ENCODE peak calls at places on chromosomes 7 and 10, in eight cellular contexts. One of them, this sample, is unnamed.

GRCh38 chr10:4803822-4804221 is 22.2 kb upstream of the AKR1E2 start:
- DNase-seq in NB4: no peak
- DNase-seq in activated CD8-positive, alpha-beta memory T cell treated with anti-CD3 and anti-CD28 coated beads for 4 hours: no peak
- DNase-seq in effector CD8-positive, alpha-beta T cell: no peak
- DNase-seq in CD14-positive monocyte: no peak
- DNase-seq in RWPE2: no peak
- DNase-seq in A549: no peak
- DNase-seq in stimulated activated naive CD4-positive, alpha-beta T cell: no peak
- DNase-seq in this sample: no peak

GRCh38 chr7:91759205-91759863 is 121.2 kb downstream of the MTERF1 start:
- DNase-seq in NB4: peak
- DNase-seq in activated CD8-positive, alpha-beta memory T cell treated with anti-CD3 and anti-CD28 coated beads for 4 hours: no peak
- DNase-seq in effector CD8-positive, alpha-beta T cell: no peak
- DNase-seq in CD14-positive monocyte: no peak
- DNase-seq in RWPE2: peak
- DNase-seq in A549: peak
- DNase-seq in stimulated activated naive CD4-positive, alpha-beta T cell: no peak
- DNase-seq in this sample: peak

GRCh38 chr7:19181634-19182033 is 36.4 kb upstream of the FERD3L start:
- DNase-seq in NB4: no peak
- DNase-seq in activated CD8-positive, alpha-beta memory T cell treated with anti-CD3 and anti-CD28 coated beads for 4 hours: no peak
- DNase-seq in effector CD8-positive, alpha-beta T cell: no peak
- DNase-seq in CD14-positive monocyte: no peak
- DNase-seq in RWPE2: no peak
- DNase-seq in A549: no peak
- DNase-seq in stimulated activated naive CD4-positive, alpha-beta T cell: no peak
- DNase-seq in this sample: no peak

GRCh38 chr10:98246911-98247820 is 20.8 kb downstream of the LOXL4 start:
- DNase-seq in NB4: no peak
- DNase-seq in activated CD8-positive, alpha-beta memory T cell treated with anti-CD3 and anti-CD28 coated beads for 4 hours: no peak
- DNase-seq in effector CD8-positive, alpha-beta T cell: no peak
- DNase-seq in CD14-positive monocyte: no peak
- DNase-seq in RWPE2: no peak
- DNase-seq in A549: no peak
- DNase-seq in stimulated activated naive CD4-positive, alpha-beta T cell: no peak
- DNase-seq in this sample: no peak

GRCh38 chr10:96919785-96920425 is 87.8 kb downstream of the LCOR start:
- DNase-seq in NB4: no peak
- DNase-seq in activated CD8-positive, alpha-beta memory T cell treated with anti-CD3 and anti-CD28 coated beads for 4 hours: no peak
- DNase-seq in effector CD8-positive, alpha-beta T cell: no peak
- DNase-seq in CD14-positive monocyte: no peak
- DNase-seq in RWPE2: no peak
- DNase-seq in A549: no peak
- DNase-seq in stimulated activated naive CD4-positive, alpha-beta T cell: no peak
- DNase-seq in this sample: no peak

GRCh38 chr10:100655760-100656421 is 89.5 kb upstream of the PAX2 start:
- DNase-seq in NB4: no peak
- DNase-seq in activated CD8-positive, alpha-beta memory T cell treated with anti-CD3 and anti-CD28 coated beads for 4 hours: no peak
- DNase-seq in effector CD8-positive, alpha-beta T cell: no peak
- DNase-seq in CD14-positive monocyte: no peak
- DNase-seq in RWPE2: no peak
- DNase-seq in A549: no peak
- DNase-seq in stimulated activated naive CD4-positive, alpha-beta T cell: no peak
- DNase-seq in this sample: no peak

GRCh38 chr7:98085674-98086073 is 21.0 kb upstream of the LMTK2 start:
- DNase-seq in NB4: no peak
- DNase-seq in activated CD8-positive, alpha-beta memory T cell treated with anti-CD3 and anti-CD28 coated beads for 4 hours: no peak
- DNase-seq in effector CD8-positive, alpha-beta T cell: no peak
- DNase-seq in CD14-positive monocyte: no peak
- DNase-seq in RWPE2: no peak
- DNase-seq in A549: no peak
- DNase-seq in stimulated activated naive CD4-positive, alpha-beta T cell: no peak
- DNase-seq in this sample: peak

GRCh38 chr10:55410415-55410885 is 609.4 kb upstream of the PCDH15 start:
- DNase-seq in NB4: peak
- DNase-seq in activated CD8-positive, alpha-beta memory T cell treated with anti-CD3 and anti-CD28 coated beads for 4 hours: no peak
- DNase-seq in effector CD8-positive, alpha-beta T cell: no peak
- DNase-seq in CD14-positive monocyte: no peak
- DNase-seq in RWPE2: no peak
- DNase-seq in A549: no peak
- DNase-seq in stimulated activated naive CD4-positive, alpha-beta T cell: no peak
- DNase-seq in this sample: peak

GRCh38 chr7:45052011-45052410 is 36.8 kb downstream of the NACAD start:
- DNase-seq in NB4: no peak
- DNase-seq in activated CD8-positive, alpha-beta memory T cell treated with anti-CD3 and anti-CD28 coated beads for 4 hours: no peak
- DNase-seq in effector CD8-positive, alpha-beta T cell: no peak
- DNase-seq in CD14-positive monocyte: no peak
- DNase-seq in RWPE2: no peak
- DNase-seq in A549: no peak
- DNase-seq in stimulated activated naive CD4-positive, alpha-beta T cell: no peak
- DNase-seq in this sample: no peak

GRCh38 chr7:110669410-110669809 is 421.5 kb upstream of the LRRN3 start:
- DNase-seq in NB4: no peak
- DNase-seq in activated CD8-positive, alpha-beta memory T cell treated with anti-CD3 and anti-CD28 coated beads for 4 hours: no peak
- DNase-seq in effector CD8-positive, alpha-beta T cell: no peak
- DNase-seq in CD14-positive monocyte: no peak
- DNase-seq in RWPE2: no peak
- DNase-seq in A549: no peak
- DNase-seq in stimulated activated naive CD4-positive, alpha-beta T cell: no peak
- DNase-seq in this sample: no peak

GRCh38 chr7:114970308-114970707 is 48.4 kb downstream of the MDFIC start:
- DNase-seq in NB4: no peak
- DNase-seq in activated CD8-positive, alpha-beta memory T cell treated with anti-CD3 and anti-CD28 coated beads for 4 hours: no peak
- DNase-seq in effector CD8-positive, alpha-beta T cell: no peak
- DNase-seq in CD14-positive monocyte: no peak
- DNase-seq in RWPE2: no peak
- DNase-seq in A549: no peak
- DNase-seq in stimulated activated naive CD4-positive, alpha-beta T cell: no peak
- DNase-seq in this sample: no peak

This sample was measured in colonic mucosa.